ENCODE peak calls at places on chromosomes 13 and 19, in seven cellular contexts. I is left lung, B is AG04450, T is esophagus squamous epithelium, W is epithelial cell of esophagus, C is AG09309, O is colonic mucosa. S is an unnamed sample.

GRCh38 chr13:20006206-20006605 is 47.7 kb downstream of the ZMYM2 start:
- DNase-seq in W (no peak), T (no peak), C (no peak), I (no peak), B (peak), O (no peak), S (no peak)

GRCh38 chr19:38034153-38034835 is 127.3 kb downstream of the SIPA1L3 start:
- DNase-seq in C (no peak), T (no peak), W (no peak), B (no peak), O (no peak), I (peak), S (no peak)

GRCh38 chr19:40264314-40265054 is 20.7 kb downstream of the AKT2 start:
- DNase-seq in I (no peak), W (no peak), B (no peak), T (no peak), C (no peak), O (no peak), S (no peak)

GRCh38 chr13:65929436-65929835 is 1300.7 kb downstream of the PCDH9 start:
- DNase-seq in T (no peak), W (no peak), B (peak), O (no peak), C (no peak), I (no peak), S (no peak)

GRCh38 chr19:17075860-17076538 is 422 bp downstream of the MYO9B start:
- DNase-seq in C (no peak), T (no peak), I (peak), B (no peak), O (peak), W (peak), S (no peak)

GRCh38 chr19:5079410-5079774 is 110.5 kb downstream of the KDM4B start:
- DNase-seq in W (no peak), O (no peak), I (no peak), B (no peak), C (no peak), T (no peak), S (no peak)

GRCh38 chr13:99320693-99321481 is 13.7 kb upstream of the GPR183 start:
- DNase-seq in B (peak), C (peak), O (no peak), I (no peak), W (peak), T (no peak), S (peak)

GRCh38 chr13:28239374-28239773 is 101.0 kb downstream of the PAN3 start:
- DNase-seq in C (no peak), T (no peak), W (no peak), O (no peak), B (no peak), I (no peak), S (no peak)

GRCh38 chr13:27183561-27184147 is 12.0 kb upstream of the USP12 start:
- DNase-seq in T (no peak), B (no peak), O (no peak), W (peak), I (no peak), C (no peak), S (no peak)

GRCh38 chr19:18322318-18322758 is 538 bp downstream of the LSM4 start:
- DNase-seq in B (no peak), T (no peak), I (no peak), O (peak), W (peak), C (no peak), S (no peak)
- TF ChIP-seq CTCF in B (peak), T (no peak), I (no peak), O (no peak), W (peak), C (peak), S (peak)

GRCh38 chr19:35959040-35959967 is 23.1 kb downstream of the LRFN3 start:
- DNase-seq in I (peak), O (no peak), T (no peak), W (no peak), B (no peak), C (no peak), S (no peak)
- H3K4me3 ChIP-seq in I (peak), O (peak), T (peak), W (no peak), B (no peak), C (no peak), S (no peak)

DNA sequence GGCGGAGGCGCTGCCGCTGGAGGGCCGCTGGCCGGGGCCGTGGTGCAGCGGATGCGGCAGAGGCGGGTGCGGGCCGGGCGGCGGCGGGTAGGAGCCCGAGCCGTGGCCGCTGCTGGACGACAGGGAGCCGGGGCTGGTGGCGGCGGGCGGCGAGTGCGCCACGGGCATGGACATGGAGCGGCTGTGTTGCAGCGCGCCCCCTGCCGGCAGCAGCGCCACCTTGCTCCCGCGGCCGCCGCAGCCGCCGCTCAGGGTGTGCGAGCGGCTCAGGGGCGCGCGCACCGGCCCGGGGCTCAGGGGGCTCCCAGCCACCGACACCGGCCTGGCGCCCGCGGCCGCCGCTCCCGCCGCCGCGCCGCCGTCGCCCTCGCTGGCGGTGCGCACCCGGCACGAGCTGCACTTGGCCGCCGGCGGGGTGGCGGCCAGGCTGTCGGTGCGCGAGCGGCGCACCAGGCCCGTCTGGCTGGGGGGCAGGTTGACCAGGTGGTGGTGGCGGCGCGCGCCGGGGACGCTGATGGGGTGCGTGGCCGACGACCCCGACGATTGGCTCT is 1.7 kb downstream of the IRS2 start:
- DNase-seq in I (peak), C (no peak), T (no peak), W (peak), O (peak), B (no peak), S (no peak)
- TF ChIP-seq CTCF in I (peak), C (peak), T (peak), W (peak), O (no peak), B (peak), S (peak)

DNA sequence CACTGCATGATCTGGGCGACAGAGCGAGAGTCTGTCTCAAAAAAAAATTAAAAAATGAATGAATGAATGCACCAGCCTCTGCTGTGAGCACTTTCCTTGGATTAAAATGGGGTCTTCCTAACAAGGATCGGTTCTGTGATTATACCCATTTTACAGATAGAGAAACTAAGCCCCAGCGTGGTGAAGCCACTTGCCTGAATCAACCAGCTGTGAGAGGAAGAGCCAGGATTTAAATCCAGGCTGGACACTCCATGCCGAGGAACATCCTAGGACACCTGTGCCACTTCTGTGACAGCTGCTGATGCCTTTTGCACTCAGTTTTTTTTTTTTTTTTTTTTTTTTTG is 14.1 kb downstream of the TLE5 start:
- DNase-seq in B (no peak), W (no peak), C (no peak), T (no peak), O (no peak), I (no peak), S (no peak)
- H3K4me3 ChIP-seq in B (no peak), W (no peak), C (no peak), T (no peak), O (peak), I (no peak), S (no peak)

GRCh38 chr19:7779631-7780486 is 16.8 kb downstream of the CLEC4M start:
- DNase-seq in O (no peak), I (no peak), T (no peak), B (no peak), W (no peak), C (no peak), S (no peak)

GRCh38 chr19:7778081-7778480 is 15.0 kb downstream of the CLEC4M start:
- DNase-seq in I (no peak), B (no peak), T (no peak), O (no peak), W (no peak), C (no peak), S (no peak)

GRCh38 chr19:7784856-7785255 is 21.8 kb downstream of the CLEC4M start:
- DNase-seq in T (no peak), I (no peak), C (no peak), O (no peak), B (no peak), W (no peak), S (no peak)

GRCh38 chr19:7783991-7784421 is 21.0 kb downstream of the CLEC4M start:
- DNase-seq in O (no peak), B (peak), W (peak), I (no peak), C (no peak), T (no peak), S (no peak)

GRCh38 chr19:7781157-7781556 is 18.1 kb downstream of the CLEC4M start:
- DNase-seq in C (no peak), W (no peak), T (no peak), I (no peak), B (no peak), O (no peak), S (no peak)
- TF ChIP-seq CTCF in C (no peak), W (no peak), T (no peak), I (no peak), B (no peak), O (no peak), S (no peak)

DNA sequence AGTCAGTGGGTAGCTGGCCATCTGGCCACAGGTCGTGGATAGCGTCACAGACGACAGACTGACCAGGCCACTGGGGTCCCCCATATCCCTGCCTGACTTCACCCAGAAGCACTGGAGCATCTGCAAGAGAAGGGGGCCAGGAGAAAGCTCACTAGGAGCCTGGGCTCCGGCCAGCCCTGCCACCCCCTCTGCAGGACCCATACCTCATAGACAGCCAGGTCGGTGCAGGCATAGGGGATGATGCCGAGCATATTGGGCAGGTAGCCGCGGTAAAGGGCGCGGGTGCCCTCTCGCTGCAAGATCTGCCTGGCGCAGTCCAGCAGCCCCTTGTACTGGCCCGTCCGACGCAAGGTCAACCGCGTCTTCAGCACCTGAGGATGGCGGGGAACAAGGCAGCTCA is 2.5 kb upstream of the KHSRP start:
- DNase-seq in I (no peak), O (no peak), W (no peak), T (no peak), C (no peak), B (no peak), S (no peak)
- H3K4me3 ChIP-seq in I (no peak), O (no peak), W (no peak), T (no peak), C (no peak), B (no peak), S (no peak)

GRCh38 chr19:44891016-44891882 is at the start of gene TOMM40:
- DNase-seq in T (peak), C (no peak), W (no peak), B (no peak), O (no peak), I (peak), S (peak)
- TF ChIP-seq CTCF in T (no peak), C (no peak), W (no peak), B (no peak), O (no peak), I (no peak), S (no peak)

GRCh38 chr19:1690570-1691307 is 38.3 kb upstream of the TCF3 start:
- DNase-seq in I (no peak), T (no peak), W (peak), B (no peak), C (no peak), O (peak), S (no peak)
- H3K4me3 ChIP-seq in I (no peak), T (no peak), W (no peak), B (no peak), C (no peak), O (no peak), S (no peak)

GRCh38 chr19:1591421-1592022 is 1.1 kb downstream of the MBD3 start:
- DNase-seq in I (no peak), O (no peak), C (no peak), B (no peak), T (no peak), W (no peak), S (no peak)

GRCh38 chr19:1592755-1593628 is at the start of gene MBD3:
- DNase-seq in T (peak), C (peak), W (peak), I (peak), O (peak), B (peak), S (peak)

GRCh38 chr19:1587872-1588271 is 4.8 kb downstream of the MBD3 start:
- DNase-seq in B (no peak), O (no peak), T (no peak), C (no peak), W (no peak), I (no peak), S (no peak)

GRCh38 chr19:1592023-1592754 is 476 bp downstream of the MBD3 start:
- DNase-seq in B (peak), O (peak), I (peak), T (no peak), C (peak), W (peak), S (peak)

DNA sequence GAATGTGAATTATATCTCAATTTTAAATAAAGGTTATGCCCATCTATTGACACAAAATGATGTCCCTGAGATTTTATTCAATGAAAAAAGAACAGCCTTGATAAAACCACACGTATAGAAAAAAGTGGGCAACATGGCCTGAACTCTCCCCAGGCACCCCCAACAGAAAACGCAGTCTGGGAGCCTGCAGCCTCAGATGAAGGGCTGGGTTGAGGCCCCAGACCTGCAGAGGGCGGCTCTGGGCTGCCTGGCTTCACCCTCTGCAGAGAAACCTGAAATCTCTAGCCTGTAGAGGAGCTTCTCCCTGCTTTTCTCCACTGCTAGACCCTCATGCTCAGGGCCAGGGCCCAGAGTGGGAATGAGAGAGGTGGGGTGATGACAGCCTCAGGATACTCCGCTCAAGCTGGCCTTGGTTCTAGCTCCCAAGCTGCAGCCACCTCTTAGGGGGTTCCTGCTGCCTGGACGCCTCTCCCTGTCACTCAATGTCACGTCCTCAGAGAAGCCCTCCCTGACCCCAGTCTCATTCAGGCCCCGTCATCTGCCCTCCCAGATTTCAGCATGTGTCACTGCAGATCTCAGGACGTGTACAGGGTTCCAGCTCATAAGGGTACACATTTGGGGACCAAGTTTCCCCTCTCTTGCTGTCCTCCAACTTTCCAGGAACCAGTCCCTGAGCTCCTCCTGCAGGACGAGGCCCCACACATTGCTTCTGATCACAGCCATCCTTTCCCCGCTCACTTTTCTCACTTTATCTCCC is 1.8 kb downstream of the MBD3 start:
- DNase-seq in O (no peak), C (no peak), B (no peak), I (no peak), W (peak), T (no peak), S (no peak)
- TF ChIP-seq CTCF in O (no peak), C (peak), B (peak), I (no peak), W (peak), T (no peak), S (peak)

DNA sequence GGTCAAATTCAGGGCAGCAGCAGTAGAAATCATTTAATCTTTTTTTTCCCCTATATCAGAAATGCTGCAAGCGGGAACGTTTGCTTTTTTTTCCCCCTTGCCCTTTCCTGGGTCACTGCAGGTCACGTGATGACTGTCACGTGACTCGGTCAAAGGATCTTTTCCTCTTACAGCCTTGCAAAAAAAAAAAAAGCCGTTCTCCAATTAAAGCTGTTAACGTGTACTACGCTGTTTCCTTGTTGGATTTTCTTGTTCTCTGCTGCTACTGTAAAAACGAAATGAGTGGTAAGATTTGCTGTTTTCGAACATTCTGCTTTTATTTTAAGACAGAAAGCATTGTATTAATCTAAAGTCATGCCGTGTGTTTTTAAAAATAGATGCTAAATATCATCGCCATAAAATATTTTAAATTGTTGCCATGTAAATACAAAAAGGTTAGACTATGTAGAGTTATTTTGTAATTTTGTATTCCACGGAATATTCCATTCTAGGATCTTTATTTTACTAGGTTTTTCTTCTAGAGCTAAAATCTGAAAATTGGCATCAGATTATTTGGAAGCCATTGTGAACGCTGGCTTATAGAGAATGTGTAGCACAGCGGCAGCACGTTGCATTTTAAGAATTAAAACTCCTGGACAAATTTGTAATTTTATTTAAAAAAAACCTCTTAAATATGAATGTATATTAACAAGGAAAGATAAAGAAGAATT is 109.9 kb upstream of the MLNR start:
- DNase-seq in C (peak), T (peak), B (peak), W (peak), I (no peak), O (peak), S (peak)
- H3K4me3 ChIP-seq in C (peak), T (peak), B (peak), W (peak), I (peak), O (peak), S (peak)

S was measured in HFF-Myc.